ENCODE peak calls at places on chromosome 11, in four cellular contexts. I is GM23248, P is fibroblast of mammary gland, J is uterus. Q is an unnamed sample.

GRCh38 chr11:106446961-106447360 is 369.5 kb downstream of the AASDHPPT start:
- DNase-seq in I (no peak), P (no peak), J (no peak), Q (no peak)

GRCh38 chr11:1178906-1179305 is 21.2 kb downstream of the MUC5AC start:
- DNase-seq in I (no peak), P (no peak), J (no peak), Q (no peak)

GRCh38 chr11:33557201-33557600 is 143.4 kb downstream of the C11orf91 start:
- DNase-seq in I (peak; percentile 88), P (peak; percentile 47), J (no peak), Q (no peak)

GRCh38 chr11:118928870-118929495 is 3.3 kb upstream of the BCL9L start:
- DNase-seq in I (peak; percentile 79), P (peak; percentile 47), J (peak; percentile 70), Q (no peak)

GRCh38 chr11:65448418-65449196 is 26.0 kb downstream of the NEAT1 start:
- DNase-seq in I (peak; percentile 77), P (peak; percentile 77), J (peak; percentile 23), Q (no peak)

GRCh38 chr11:83235825-83236224 is 42.3 kb downstream of the ANKRD42 start:
- DNase-seq in I (no peak), P (no peak), J (no peak), Q (no peak)

GRCh38 chr11:3134651-3135490 is 30.2 kb downstream of the OSBPL5 start:
- DNase-seq in I (no peak), P (no peak), J (peak; percentile 14), Q (no peak)

GRCh38 chr11:114762437-114762836 is 84.1 kb downstream of the NXPE2 start:
- DNase-seq in I (peak; percentile 75), P (peak; percentile 57), J (peak; percentile 60), Q (no peak)

GRCh38 chr11:63872833-63873201 is 33.9 kb downstream of the MARK2 start:
- DNase-seq in I (no peak), P (no peak), J (no peak), Q (no peak)

GRCh38 chr11:1532606-1533341 is 39.3 kb downstream of the DUSP8 start:
- DNase-seq in I (peak; percentile 89), P (peak; percentile 39), J (no peak), Q (no peak)

GRCh38 chr11:131533164-131533563 is 162.7 kb downstream of the NTM start:
- DNase-seq in I (no peak), P (no peak), J (no peak), Q (no peak)

GRCh38 chr11:1153951-1154487 is 3.7 kb upstream of the MUC5AC start:
- DNase-seq in I (peak; percentile 95), P (peak; percentile 96), J (no peak), Q (no peak)

GRCh38 chr11:70538641-70539359 is 140.5 kb downstream of the CTTN start:
- DNase-seq in I (no peak), P (no peak), J (no peak), Q (no peak)

GRCh38 chr11:130606781-130607511 is 158.5 kb downstream of the ADAMTS15 start:
- DNase-seq in I (peak; percentile 47), P (peak; percentile 77), J (peak; percentile 87), Q (no peak)

GRCh38 chr11:11672764-11673163 is 51.0 kb upstream of the GALNT18 start:
- DNase-seq in I (no peak), P (no peak), J (no peak), Q (no peak)

Q was measured in T-cell.